ENCODE peak calls at places on chromosome X, in nine cellular contexts. B, C, K, A, Z, J, E, Y and T are unnamed samples.

GRCh38 chrX:120603707-120604358 is at the start of gene MCTS1:
- DNase-seq in A (peak; percentile 96), K (peak; percentile 97), C (peak; percentile 93), E (peak; percentile 40), Y (peak; percentile 89), Z (peak; percentile 91), J (peak; percentile 88), B (peak; percentile 88), T (peak; percentile 97)

GRCh38 chrX:17656556-17656955 is 80.7 kb upstream of the SCML1 start:
- DNase-seq in C (no peak), B (no peak), A (no peak), Y (no peak), K (no peak), E (no peak), J (no peak), Z (no peak), T (no peak)

GRCh38 chrX:130172127-130172834 is 519 bp downstream of the RAB33A start:
- DNase-seq in A (no peak), B (no peak), K (no peak), E (no peak), Z (no peak), J (no peak), Y (no peak), C (no peak), T (no peak)

GRCh38 chrX:71913156-71913950 is 2.7 kb downstream of the NHSL2 start:
- DNase-seq in K (no peak), J (no peak), Y (no peak), E (no peak), B (no peak), Z (no peak), C (no peak), A (no peak), T (no peak)

GRCh38 chrX:87693204-87693603 is 175.6 kb downstream of the KLHL4 start:
- DNase-seq in J (no peak), E (no peak), Y (no peak), K (no peak), C (no peak), B (no peak), A (no peak), Z (no peak), T (no peak)

GRCh38 chrX:103343105-103343504 is 13.1 kb downstream of the TCEAL7 start:
- DNase-seq in E (no peak), A (peak; percentile 63), K (peak; percentile 69), B (no peak), J (peak; percentile 18), Z (peak; percentile 61), Y (no peak), C (peak; percentile 38), T (peak; percentile 66)

GRCh38 chrX:107008034-107008433 is 8.0 kb upstream of the MORC4 start:
- DNase-seq in A (no peak), C (no peak), K (no peak), Z (no peak), Y (no peak), B (no peak), J (no peak), E (no peak), T (no peak)

GRCh38 chrX:119488749-119489148 is 20.5 kb downstream of the SLC25A5 start:
- DNase-seq in Z (peak; percentile 51), K (peak; percentile 58), B (peak; percentile 47), A (peak; percentile 59), C (peak; percentile 39), E (no peak), J (no peak), Y (no peak), T (peak; percentile 69)

GRCh38 chrX:50071507-50071906 is 129.3 kb downstream of the AKAP4 start:
- DNase-seq in A (no peak), Z (no peak), E (no peak), Y (no peak), B (no peak), K (no peak), C (no peak), J (no peak), T (no peak)

DNA sequence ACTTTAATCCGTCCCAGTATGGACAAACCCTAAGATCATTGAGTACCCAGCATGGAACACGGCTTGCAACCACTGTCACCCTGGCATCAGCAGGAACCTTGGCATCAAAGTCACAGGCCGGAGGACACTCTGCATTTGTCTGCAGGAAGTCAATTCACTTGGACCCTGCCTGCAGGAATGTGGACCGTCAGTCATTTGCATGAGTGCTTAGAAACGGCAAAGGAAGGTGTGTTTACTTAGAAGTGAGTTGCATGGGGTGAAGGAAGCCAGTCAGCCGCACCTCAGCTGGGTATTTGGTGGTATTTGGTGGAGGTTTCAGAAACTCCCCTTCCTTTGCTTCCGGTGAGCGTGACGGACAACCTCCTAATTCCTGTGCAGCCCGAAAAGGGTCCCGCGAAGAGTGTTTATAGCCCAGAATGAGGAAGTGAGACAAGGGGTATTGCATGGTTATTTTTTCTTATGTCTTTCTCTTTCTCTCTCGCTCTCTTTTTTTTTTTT is 15.5 kb downstream of the P2RY8 start:
- DNase-seq in A (no peak), K (no peak), Z (no peak), E (no peak), C (peak; percentile 97), J (no peak), Y (no peak), B (no peak), T (no peak)
- H3K4me3 ChIP-seq in A (no peak overlapping the region), K (no peak overlapping the region), Z (no peak overlapping the region), E (peak overlapping the region; percentile 15), C (peak overlapping the region; percentile 17), J (no peak overlapping the region), Y (no peak overlapping the region), B (peak overlapping the region; percentile 19), T (no peak overlapping the region)

DNA sequence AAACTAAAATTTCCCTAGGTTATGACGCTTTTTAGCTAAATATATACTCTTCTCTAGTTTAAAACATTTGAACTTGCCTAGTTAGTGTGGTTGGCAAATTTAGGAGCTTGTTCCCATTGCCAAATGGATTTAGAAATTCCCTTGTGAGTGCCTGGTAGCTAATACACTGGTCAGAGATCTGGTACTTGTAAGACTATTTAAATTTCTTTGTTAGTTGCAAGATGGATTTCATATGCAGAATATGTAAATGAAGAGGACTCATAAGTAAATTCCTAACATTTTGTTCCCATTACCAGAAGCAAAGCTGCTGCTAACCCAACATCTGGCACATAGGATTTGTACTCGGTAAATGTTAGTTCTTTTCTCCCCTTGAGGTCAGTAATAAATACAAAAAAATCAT is 56.0 kb upstream of the PGK1 start:
- DNase-seq in J (no peak), Z (no peak), A (no peak), K (no peak), Y (no peak), B (no peak), C (no peak), E (no peak), T (no peak)
- H3K4me3 ChIP-seq in J (no peak overlapping the region), Z (no peak overlapping the region), A (no peak overlapping the region), K (no peak overlapping the region), Y (no peak overlapping the region), B (no peak overlapping the region), C (no peak overlapping the region), E (no peak overlapping the region), T (no peak overlapping the region)

GRCh38 chrX:133415276-133416105 is at the start of gene GPC4:
- DNase-seq in K (peak; percentile 41), E (no peak), Y (no peak), B (peak; percentile 80), J (no peak), A (peak; percentile 52), Z (peak; percentile 67), C (no peak), T (no peak)
- H3K4me3 ChIP-seq in K (peak within 1 kb of the TSS; percentile 58), E (no peak within 1 kb of the TSS), Y (no peak within 1 kb of the TSS), B (peak within 1 kb of the TSS; percentile 62), J (peak within 1 kb of the TSS; percentile 69), A (peak within 1 kb of the TSS; percentile 51), Z (peak within 1 kb of the TSS; percentile 67), C (no peak within 1 kb of the TSS), T (peak within 1 kb of the TSS; percentile 30)

DNA sequence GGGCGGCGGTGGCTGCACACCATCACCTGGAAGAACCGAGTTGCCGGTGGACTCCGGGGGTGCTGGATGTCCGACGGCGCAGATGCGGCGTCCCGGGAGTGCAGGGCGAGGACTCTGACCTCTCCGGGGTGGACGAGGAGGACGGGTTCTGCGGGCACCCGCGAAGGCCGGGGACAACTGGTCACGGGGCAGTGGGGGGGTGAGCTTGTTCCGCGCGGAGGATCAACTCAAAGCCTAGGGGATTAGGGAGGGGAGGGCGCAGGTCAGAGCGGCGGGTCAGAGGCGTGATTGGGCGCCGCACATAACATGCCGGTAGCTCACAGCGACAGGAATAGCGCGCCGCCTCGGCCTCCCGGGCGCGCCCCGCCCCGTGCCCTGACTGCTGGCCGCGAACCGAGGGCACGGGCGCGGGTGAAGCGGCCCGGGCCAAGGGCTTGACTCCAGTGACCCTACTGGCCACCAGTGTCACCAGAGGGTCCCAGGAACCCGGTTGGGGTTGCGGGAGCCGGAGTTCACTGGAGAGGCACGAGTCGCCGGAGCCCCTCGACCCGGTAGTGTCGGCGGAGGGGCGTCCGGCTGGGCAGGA is at the start of gene KLHL34:
- DNase-seq in K (no peak), Z (no peak), Y (no peak), C (no peak), A (no peak), E (no peak), B (no peak), J (no peak), T (no peak)
- H3K4me3 ChIP-seq in K (no peak within 1 kb of the TSS), Z (no peak within 1 kb of the TSS), Y (no peak within 1 kb of the TSS), C (no peak within 1 kb of the TSS), A (no peak within 1 kb of the TSS), E (peak within 1 kb of the TSS; percentile 43), B (peak within 1 kb of the TSS; percentile 17), J (peak within 1 kb of the TSS; percentile 29), T (peak within 1 kb of the TSS; percentile 24)

DNA sequence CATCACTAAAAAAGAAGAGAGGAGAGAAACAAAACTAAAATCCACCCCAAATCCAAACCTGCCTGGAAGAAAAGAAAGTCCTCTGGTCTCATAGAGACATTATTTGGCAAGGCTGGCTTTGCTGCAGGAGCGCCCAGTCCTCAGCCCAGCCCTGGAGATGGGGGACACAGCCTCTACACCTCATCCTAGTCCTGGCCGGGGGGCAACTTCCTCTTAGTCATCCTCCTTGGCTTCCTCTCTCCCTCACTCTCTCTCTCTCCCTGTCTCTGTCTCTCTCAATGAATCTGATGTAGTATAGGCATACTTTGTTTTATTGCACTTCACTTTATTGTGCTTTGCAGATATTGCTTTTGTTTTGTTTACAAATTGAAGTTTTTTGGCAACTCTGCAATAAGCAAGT is 55.8 kb upstream of the MAGEB10 start:
- DNase-seq in Y (no peak), E (no peak), B (no peak), J (no peak), K (peak; percentile 9), C (no peak), Z (no peak), A (no peak), T (peak; percentile 48)
- H3K4me3 ChIP-seq in Y (no peak overlapping the region), E (no peak overlapping the region), B (no peak overlapping the region), J (no peak overlapping the region), K (no peak overlapping the region), C (no peak overlapping the region), Z (no peak overlapping the region), A (no peak overlapping the region), T (no peak overlapping the region)